ENCODE peak calls at places on chromosomes 3 and 15, in five cellular contexts. U is left ventricle myocardium inferior, J is aorta, G is HCT116, I is stomach. B is an unnamed sample. For H3K27me3, H3K36me3 and H3K4me1, the result is how much of the 10 kb centered on the place peaks cover.

GRCh38 chr15:44468713-44469385 is 41.4 kb downstream of the CTDSPL2 start:
- DNase-seq in U (no peak), J (no peak), I (no peak), G (peak), B (peak)

GRCh38 chr3:62982795-62983455 is 107.7 kb upstream of the CADPS start:
- DNase-seq in U (no peak), G (no peak), I (no peak), J (no peak), B (no peak)

GRCh38 chr3:78992400-78992799 is 775.4 kb downstream of the ROBO1 start:
- DNase-seq in J (no peak), U (no peak), G (no peak), I (no peak), B (no peak)

GRCh38 chr3:122023335-122023734 is 1.3 kb upstream of the ILDR1 start:
- DNase-seq in I (no peak), U (no peak), G (no peak), J (no peak), B (no peak)

GRCh38 chr3:79881431-79881830 is 113.6 kb upstream of the ROBO1 start:
- DNase-seq in G (no peak), U (no peak), I (no peak), J (no peak), B (no peak)

GRCh38 chr15:89132611-89133242 is 44.5 kb downstream of the ABHD2 start:
- DNase-seq in U (no peak), J (no peak), I (no peak), G (no peak), B (no peak)

GRCh38 chr3:71217640-71218222 is 365.8 kb downstream of the FOXP1 start:
- DNase-seq in U (no peak), G (no peak), I (no peak), J (no peak), B (no peak)

GRCh38 chr3:12280333-12280732 is 8.5 kb upstream of the PPARG start:
- DNase-seq in I (no peak), G (no peak), J (no peak), U (no peak), B (no peak)

GRCh38 chr15:67106764-67107013 is 41.3 kb downstream of the SMAD3 start:
- DNase-seq in U (no peak), I (no peak), J (no peak), G (no peak), B (no peak)

GRCh38 chr3:23492057-23492456 is 288.9 kb downstream of the UBE2E2 start:
- DNase-seq in J (no peak), G (no peak), I (no peak), U (no peak), B (no peak)

GRCh38 chr3:150005243-150006102 is 34.8 kb upstream of the PFN2 start:
- DNase-seq in J (no peak), U (no peak), I (no peak), G (no peak), B (no peak)

GRCh38 chr15:86333819-86334218 is 254.1 kb downstream of the AGBL1 start:
- DNase-seq in U (no peak), J (no peak), I (no peak), G (no peak), B (no peak)

GRCh38 chr3:12922299-12922698 is 80.9 kb upstream of the RPL32 start:
- DNase-seq in J (no peak), U (no peak), I (no peak), G (no peak), B (peak)

GRCh38 chr3:39096775-39097174 is 10.7 kb downstream of the GORASP1 start:
- DNase-seq in G (no peak), I (no peak), J (no peak), U (no peak), B (no peak)

GRCh38 chr15:68017221-68017620 is 36.9 kb upstream of the PIAS1 start:
- DNase-seq in U (no peak), G (no peak), I (no peak), J (no peak), B (no peak)

GRCh38 chr3:17025594-17026139 is 140.9 kb downstream of the PLCL2 start:
- DNase-seq in I (no peak), G (no peak), J (no peak), U (no peak), B (no peak)

GRCh38 chr15:80242132-80242769 is 9.8 kb downstream of the CTXND1 start:
- DNase-seq in I (no peak), U (no peak), G (peak), J (no peak), B (peak)

GRCh38 chr3:195286115-195286872 is 15.3 kb upstream of the XXYLT1 start:
- DNase-seq in J (no peak), U (no peak), G (no peak), I (no peak), B (peak)

GRCh38 chr3:37742121-37742520 is 119.6 kb upstream of the CTDSPL start:
- DNase-seq in J (no peak), I (no peak), G (no peak), U (no peak), B (no peak)

GRCh38 chr3:37742574-37743212 is 119.0 kb upstream of the CTDSPL start:
- DNase-seq in J (no peak), I (no peak), G (no peak), U (no peak), B (no peak)

GRCh38 chr3:37745921-37746320 is 115.8 kb upstream of the CTDSPL start:
- DNase-seq in I (no peak), U (no peak), J (no peak), G (no peak), B (no peak)

GRCh38 chr3:37745079-37745478 is 116.6 kb upstream of the CTDSPL start:
- DNase-seq in J (no peak), I (no peak), G (no peak), U (no peak), B (no peak)

DNA sequence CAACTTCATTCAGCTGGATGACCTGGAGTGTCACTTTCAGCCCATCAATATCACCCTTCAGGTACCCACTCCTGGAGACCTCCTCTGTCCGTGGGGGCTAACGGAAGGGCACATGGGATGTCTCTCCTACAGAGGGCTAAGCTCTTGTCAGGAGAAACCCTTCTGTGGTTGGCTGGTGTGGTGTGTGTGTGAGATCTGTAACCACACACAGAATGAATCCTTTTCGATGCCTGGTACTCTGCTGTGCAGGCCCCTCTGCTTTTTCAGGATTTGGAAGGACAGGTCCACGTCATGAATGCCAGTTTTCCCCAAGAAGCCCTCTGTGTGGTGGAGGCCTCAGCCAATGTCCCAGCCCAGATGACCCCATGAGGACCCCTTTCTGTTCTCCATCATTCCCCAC is 117.7 kb upstream of the CTDSPL start:
- DNase-seq in J (no peak), U (no peak), G (no peak), I (no peak), B (no peak)
- H3K27me3 ChIP-seq in J (under half), U (under half), G (under half), I (under half), B (under half)

GRCh38 chr15:92906563-92907081 is 6.5 kb downstream of the CHD2 start:
- DNase-seq in G (peak), U (no peak), I (no peak), J (no peak), B (no peak)

GRCh38 chr15:92907880-92908279 is 7.8 kb downstream of the CHD2 start:
- DNase-seq in G (no peak), I (no peak), U (no peak), J (no peak), B (peak)

GRCh38 chr15:92904832-92905640 is 4.9 kb downstream of the CHD2 start:
- DNase-seq in J (no peak), G (no peak), I (no peak), U (no peak), B (no peak)

GRCh38 chr15:92907229-92907628 is 7.1 kb downstream of the CHD2 start:
- DNase-seq in J (no peak), U (no peak), I (no peak), G (no peak), B (no peak)

DNA sequence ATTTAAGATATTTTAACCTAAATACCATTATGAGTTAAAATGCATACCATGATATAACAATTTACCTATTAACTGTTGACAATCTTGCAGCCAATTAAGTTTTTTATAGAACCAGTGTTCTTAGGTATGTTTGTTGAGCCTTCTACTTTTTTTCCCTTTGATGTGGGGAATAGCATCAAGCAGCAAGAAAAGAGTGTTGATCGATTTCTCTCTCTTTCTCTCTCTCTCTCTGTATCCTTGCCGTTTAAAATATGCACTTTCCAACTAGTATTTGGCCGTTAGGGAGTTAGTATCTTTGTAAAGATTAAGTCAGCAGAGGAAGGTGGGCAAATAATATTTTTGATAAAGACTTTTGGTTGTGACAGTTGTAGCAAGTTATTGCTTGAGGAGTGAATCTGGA is 5.9 kb downstream of the CHD2 start:
- DNase-seq in J (no peak), U (no peak), I (no peak), G (no peak), B (no peak)
- H3K36me3 ChIP-seq in J (under half), U (under half), I (under half), G (under half), B (under half)

GRCh38 chr15:31300981-31301686 is 25.5 kb upstream of the KLF13 start:
- DNase-seq in J (no peak), G (no peak), U (no peak), I (no peak), B (no peak)

GRCh38 chr15:31300208-31300661 is 26.4 kb upstream of the KLF13 start:
- DNase-seq in U (no peak), G (no peak), J (no peak), I (no peak), B (no peak)

GRCh38 chr15:31297880-31298456 is 28.7 kb upstream of the KLF13 start:
- DNase-seq in U (no peak), G (no peak), I (peak), J (no peak), B (no peak)

GRCh38 chr15:31298707-31299172 is 27.9 kb upstream of the KLF13 start:
- DNase-seq in I (peak), G (no peak), U (no peak), J (no peak), B (no peak)

DNA sequence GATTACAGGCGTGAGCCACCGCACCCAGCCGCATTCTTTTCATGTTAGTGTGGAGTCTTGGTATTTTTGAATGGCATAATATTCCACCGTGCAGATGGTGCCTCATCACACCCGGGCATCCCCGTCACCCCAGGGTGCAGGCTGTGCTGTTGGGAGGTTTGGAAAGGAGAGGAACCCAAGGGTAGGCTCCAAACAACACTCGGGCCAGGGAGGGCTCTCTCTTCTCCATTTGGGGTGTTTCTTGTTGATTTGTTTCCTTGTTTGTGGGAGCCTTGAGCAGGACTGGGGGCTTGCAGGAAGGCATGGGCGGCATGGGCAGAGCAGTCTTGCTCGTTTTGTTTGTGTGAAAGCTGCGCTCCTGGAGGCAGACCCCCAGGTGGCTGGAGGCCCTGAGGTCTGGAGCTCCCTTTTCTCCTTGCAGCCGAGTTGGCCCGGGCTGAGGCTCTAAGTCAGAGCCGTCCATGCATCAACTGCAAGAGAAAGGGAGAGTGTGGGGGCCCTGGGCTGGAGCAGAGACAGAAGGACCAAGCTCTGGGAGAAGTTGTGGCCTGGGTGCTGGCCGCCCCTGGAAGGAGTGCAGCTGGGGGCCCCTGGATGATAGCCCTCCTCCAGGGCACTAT is 26.9 kb upstream of the KLF13 start:
- DNase-seq in J (no peak), U (no peak), I (no peak), G (no peak), B (no peak)
- H3K4me1 ChIP-seq in J (under half), U (half or more), I (half or more), G (under half), B (under half)

DNA sequence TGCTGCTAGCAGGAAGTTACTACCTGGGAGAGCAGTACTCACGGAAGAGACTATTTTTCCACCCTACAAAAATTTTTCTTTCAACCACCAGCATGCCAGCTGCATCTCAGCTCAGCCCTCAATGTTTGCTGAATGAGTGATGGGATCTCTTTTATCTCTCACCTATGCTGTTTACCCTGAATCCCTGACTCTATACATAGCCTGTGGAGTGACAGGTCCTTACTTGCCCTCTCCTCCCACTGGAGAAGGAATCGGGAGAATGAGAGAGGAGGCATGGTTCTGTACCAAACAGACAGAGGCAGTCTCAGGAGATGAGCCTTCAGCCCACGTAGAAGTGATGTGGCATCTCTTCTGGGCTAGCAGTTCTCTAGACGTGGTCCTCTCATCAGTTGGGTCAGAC is 6.7 kb upstream of the DGKG start:
- DNase-seq in J (no peak), I (no peak), U (no peak), G (no peak), B (no peak)
- H3K27me3 ChIP-seq in J (under half), I (under half), U (under half), G (half or more), B (under half)

DNA sequence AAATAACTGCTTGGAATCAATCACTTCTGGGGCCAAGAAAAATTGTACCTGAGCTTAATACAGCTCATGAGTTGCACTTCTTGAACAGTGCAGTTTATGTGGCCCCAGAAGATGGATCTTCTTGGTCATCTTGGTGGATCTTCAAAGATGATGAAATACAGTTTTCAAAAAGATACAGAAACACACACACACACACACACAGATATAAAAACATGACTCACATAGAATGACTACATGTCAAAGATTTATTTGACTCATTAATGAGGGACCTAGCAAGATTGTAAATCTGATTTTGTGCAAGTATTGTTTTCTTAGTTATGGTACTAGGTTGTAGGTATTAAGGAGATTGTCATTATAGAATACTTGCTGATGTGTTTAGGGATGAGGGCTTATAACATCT is 32.6 kb downstream of the PDCD6IP start:
- DNase-seq in U (no peak), G (no peak), I (no peak), J (no peak), B (no peak)
- H3K36me3 ChIP-seq in U (half or more), G (under half), I (half or more), J (under half), B (under half)

DNA sequence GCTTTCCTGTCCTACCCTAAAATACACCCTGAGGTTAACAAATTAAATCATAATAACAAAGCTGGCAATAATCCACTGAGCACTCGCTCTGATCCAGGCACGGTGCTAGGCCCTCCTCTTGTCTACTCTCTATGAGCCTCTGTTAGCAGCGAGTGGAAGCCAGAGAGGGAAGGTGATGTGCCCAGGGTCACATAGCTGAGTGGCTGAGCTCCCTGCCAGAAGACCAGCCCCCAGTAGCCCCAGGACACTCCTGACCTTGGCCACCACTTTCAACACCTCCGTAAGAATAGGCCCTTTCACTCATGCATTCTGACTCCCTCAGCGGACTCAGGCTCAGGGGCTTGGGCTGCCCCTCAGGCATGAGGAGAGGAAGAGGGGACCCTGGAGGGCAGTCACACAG is 9.5 kb upstream of the PRKCD start:
- DNase-seq in U (no peak), G (no peak), I (no peak), J (no peak), B (no peak)
- H3K4me1 ChIP-seq in U (under half), G (under half), I (half or more), J (under half), B (under half)

GRCh38 chr15:33206366-33206765 is 11.9 kb upstream of the FMN1 start:
- DNase-seq in I (no peak), U (no peak), G (no peak), J (no peak), B (no peak)
- H3K27me3 ChIP-seq in I (under half), U (under half), G (under half), J (under half), B (under half)

DNA sequence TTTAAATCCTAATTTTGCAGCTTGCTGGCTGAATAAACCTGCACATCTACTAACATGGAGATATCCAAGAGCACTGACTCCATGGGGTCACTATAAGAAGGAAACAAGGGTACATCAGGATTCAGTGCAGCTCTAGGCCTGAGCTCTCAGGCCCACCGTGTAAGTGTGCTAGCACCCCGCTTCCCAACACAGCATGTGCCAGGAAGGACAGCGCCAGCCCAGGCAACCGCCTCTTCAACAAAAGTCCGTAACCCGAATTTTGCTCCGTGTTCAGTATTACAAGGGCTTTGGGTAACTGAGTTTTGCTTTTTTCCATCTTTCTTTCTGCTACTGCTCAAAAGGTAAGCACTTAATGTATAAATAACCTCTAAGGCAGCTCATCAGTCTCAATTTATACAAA is 89.8 kb downstream of the LRIG1 start:
- DNase-seq in U (no peak), G (no peak), I (no peak), J (no peak), B (no peak)
- H3K36me3 ChIP-seq in U (under half), G (under half), I (half or more), J (under half), B (under half)

GRCh38 chr15:62457100-62457499 is 292.0 kb upstream of the C2CD4B start:
- DNase-seq in U (no peak), J (no peak), I (no peak), G (no peak), B (no peak)
- H3K4me1 ChIP-seq in U (half or more), J (under half), I (under half), G (under half), B (under half)